ENCODE peak calls at places on chromosomes 5 and 9, in six cellular contexts. U is GM12878, B is keratinocyte, H is HCT116, S is OCI-LY7, R is GM23248. F is an unnamed sample.

GRCh38 chr5:43631182-43631910 is 28.4 kb downstream of the NNT start:
- DNase-seq in B (peak; percentile 4), R (peak; percentile 91), U (peak; percentile 33), H (peak; percentile 69), S (peak; percentile 78), F (peak; percentile 82)

GRCh38 chr9:1871486-1872181 is 143.5 kb upstream of the SMARCA2 start:
- DNase-seq in B (no peak), H (no peak), R (peak; percentile 31), S (no peak), U (no peak), F (peak; percentile 40)

GRCh38 chr9:130395810-130396435 is 48.8 kb upstream of the ASS1 start:
- DNase-seq in B (no peak), R (no peak), U (no peak), H (no peak), S (no peak), F (no peak)

GRCh38 chr5:61815343-61815742 is 483.3 kb downstream of the ZSWIM6 start:
- DNase-seq in U (no peak), S (no peak), H (no peak), B (no peak), R (no peak), F (no peak)

GRCh38 chr9:8855046-8855445 is 1055.5 kb upstream of the DMAC1 start:
- DNase-seq in S (no peak), B (no peak), H (no peak), R (no peak), U (no peak), F (peak; percentile 38)

GRCh38 chr5:107663697-107664096 is 7.0 kb downstream of the EFNA5 start:
- DNase-seq in U (no peak), B (no peak), H (no peak), S (no peak), R (no peak), F (no peak)

GRCh38 chr5:66671305-66671704 is 75.1 kb downstream of the MAST4 start:
- DNase-seq in U (no peak), R (no peak), B (no peak), S (no peak), H (no peak), F (no peak)

GRCh38 chr9:123120131-123120530 is 86.7 kb downstream of the GPR21 start:
- DNase-seq in S (no peak), U (no peak), B (no peak), R (no peak), H (no peak), F (no peak)

GRCh38 chr5:62653001-62653863 is 74.6 kb downstream of the LRRC70 start:
- DNase-seq in H (no peak), U (no peak), R (no peak), S (no peak), B (no peak), F (no peak)

GRCh38 chr9:124840300-124840833 is 12.9 kb upstream of the WDR38 start:
- DNase-seq in B (no peak), S (no peak), R (peak; percentile 43), H (peak; percentile 36), U (no peak), F (no peak)

GRCh38 chr9:129415954-129416651 is 204.8 kb downstream of the C9orf50 start:
- DNase-seq in U (no peak), B (no peak), H (no peak), R (no peak), S (no peak), F (no peak)

GRCh38 chr5:138349842-138350635 is 2.4 kb upstream of the KDM3B start:
- DNase-seq in R (peak; percentile 57), U (no peak), H (no peak), B (no peak), S (no peak), F (no peak)

GRCh38 chr9:68925175-68925574 is 88.7 kb downstream of the PRKACG start:
- DNase-seq in U (no peak), S (no peak), H (no peak), R (no peak), B (no peak), F (no peak)

GRCh38 chr5:61534481-61535267 is 202.6 kb downstream of the ZSWIM6 start:
- DNase-seq in H (no peak), S (no peak), R (no peak), U (peak; percentile 64), B (no peak), F (peak; percentile 63)

GRCh38 chr5:142428773-142429473 is 104.1 kb upstream of the SPRY4 start:
- DNase-seq in R (no peak), S (no peak), H (no peak), B (no peak), U (no peak), F (no peak)

GRCh38 chr5:175250426-175250825 is 193.6 kb downstream of the DRD1 start:
- DNase-seq in S (no peak), R (no peak), B (no peak), U (no peak), H (no peak), F (no peak)

GRCh38 chr9:130295945-130296782 is 30.6 kb downstream of the HMCN2 start:
- DNase-seq in U (no peak), R (no peak), H (no peak), B (no peak), S (no peak), F (no peak)

GRCh38 chr5:137320056-137321045 is 178.8 kb downstream of the SPOCK1 start:
- DNase-seq in U (no peak), S (peak; percentile 46), B (no peak), R (peak; percentile 69), H (peak; percentile 21), F (peak; percentile 37)

GRCh38 chr5:93583799-93584530 is 943 bp downstream of the NR2F1 start:
- DNase-seq in H (no peak), R (peak; percentile 81), B (no peak), S (peak; percentile 10), U (no peak), F (peak; percentile 18)

GRCh38 chr5:110840347-110840960 is 101.6 kb downstream of the SLC25A46 start:
- DNase-seq in S (no peak), H (no peak), B (no peak), R (no peak), U (no peak), F (no peak)

GRCh38 chr5:153520952-153521351 is 30.5 kb downstream of the GRIA1 start:
- DNase-seq in H (no peak), R (peak; percentile 40), U (no peak), B (no peak), S (no peak), F (no peak)

GRCh38 chr5:126509339-126509738 is 85.7 kb downstream of the ALDH7A1 start:
- DNase-seq in R (no peak), B (no peak), U (no peak), H (no peak), S (no peak), F (no peak)

GRCh38 chr5:179192891-179193470 is 132.8 kb downstream of the ZNF354C start:
- DNase-seq in B (no peak), H (no peak), R (no peak), S (no peak), U (no peak), F (no peak)

GRCh38 chr5:179190851-179191505 is 130.8 kb downstream of the ZNF354C start:
- DNase-seq in B (no peak), R (no peak), S (no peak), U (no peak), H (no peak), F (no peak)

GRCh38 chr5:179192185-179192890 is 132.2 kb downstream of the ZNF354C start:
- DNase-seq in U (no peak), R (no peak), S (no peak), B (no peak), H (no peak), F (no peak)

GRCh38 chr5:179193746-179194145 is 133.6 kb downstream of the ZNF354C start:
- DNase-seq in U (no peak), R (no peak), S (no peak), H (no peak), B (no peak), F (no peak)

DNA sequence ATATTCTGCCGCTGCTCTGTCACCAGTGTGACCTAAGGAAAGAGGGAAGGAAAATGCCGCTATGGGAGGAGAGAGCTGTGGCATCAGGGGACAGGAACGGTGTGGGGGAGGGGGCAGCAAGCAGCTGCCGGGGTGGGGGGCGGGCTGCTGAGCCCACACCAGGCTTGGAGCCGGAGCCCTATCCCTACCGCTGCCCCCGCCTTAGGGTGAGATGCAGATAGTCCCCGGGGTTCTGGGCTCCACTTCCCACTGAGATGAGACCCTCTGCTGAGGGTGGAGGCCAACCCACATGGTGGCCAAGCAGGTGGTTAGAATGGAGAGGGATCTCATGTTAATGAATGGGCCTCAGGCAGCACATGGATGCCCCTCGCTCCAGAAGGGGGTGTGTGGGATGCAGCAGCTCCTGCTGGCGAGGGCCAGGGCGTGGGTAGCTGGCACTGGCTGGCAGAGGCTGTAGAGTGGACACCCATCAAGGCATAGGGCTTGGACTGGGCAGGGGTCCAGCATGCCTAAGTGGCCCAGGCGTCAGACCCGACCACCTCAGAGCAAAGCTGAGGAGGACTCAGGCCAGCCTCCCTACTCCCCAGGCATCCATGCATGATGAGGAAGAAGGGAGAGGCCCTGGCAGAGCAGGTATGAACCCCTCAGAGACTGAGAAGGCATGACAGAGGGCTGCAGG is 131.5 kb downstream of the ZNF354C start:
- DNase-seq in B (no peak), S (no peak), U (no peak), R (no peak), H (no peak), F (no peak)
- H3K9me3 ChIP-seq in B (peaks cover 15% of the 10 kb centered on the region), S (no peaks in the 10 kb centered on the region), U (peaks cover 2% of the 10 kb centered on the region), R (no peaks in the 10 kb centered on the region), H (no peaks in the 10 kb centered on the region), F (no peaks in the 10 kb centered on the region)

GRCh38 chr5:102625940-102626339 is 127.1 kb upstream of the SLCO6A1 start:
- DNase-seq in B (no peak), H (no peak), R (no peak), S (no peak), U (no peak), F (no peak)
- H4K20me1 ChIP-seq in B (no peaks in the 10 kb centered on the region), H (no peaks in the 10 kb centered on the region), R (no peaks in the 10 kb centered on the region), S (no peaks in the 10 kb centered on the region), U (no peaks in the 10 kb centered on the region), F (no peaks in the 10 kb centered on the region)

DNA sequence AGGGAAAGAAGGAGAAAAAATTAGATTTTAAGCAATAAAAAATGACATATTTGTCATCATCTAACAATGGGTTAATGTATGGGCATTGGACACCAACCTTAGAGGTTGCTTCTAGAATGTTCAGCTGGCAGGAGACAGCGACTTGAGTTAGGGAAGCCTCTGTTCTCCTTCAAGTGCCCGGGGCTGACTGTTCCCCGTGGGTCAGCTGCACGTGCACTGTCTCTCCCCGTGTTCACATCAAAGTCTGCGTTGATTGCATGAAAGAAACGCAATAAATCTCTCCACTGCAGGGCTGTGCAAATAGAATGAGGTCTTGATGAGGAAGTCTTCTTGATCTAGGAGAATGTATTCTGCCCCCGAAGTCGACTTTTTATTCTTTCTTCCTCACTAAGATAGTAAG is at the start of gene GLT6D1:
- DNase-seq in H (no peak), U (no peak), R (no peak), S (no peak), B (no peak), F (no peak)
- H3K9me3 ChIP-seq in H (no peaks in the 10 kb centered on the region), U (no peaks in the 10 kb centered on the region), R (no peaks in the 10 kb centered on the region), S (no peaks in the 10 kb centered on the region), B (peaks cover under 1% of the 10 kb centered on the region), F (no peaks in the 10 kb centered on the region)

GRCh38 chr5:109394806-109395205 is 15.0 kb downstream of the PJA2 start:
- DNase-seq in B (no peak), R (no peak), H (no peak), U (no peak), S (no peak), F (no peak)

GRCh38 chr5:109404428-109404960 is 5.3 kb downstream of the PJA2 start:
- DNase-seq in R (no peak), U (no peak), H (no peak), S (no peak), B (no peak), F (no peak)

GRCh38 chr5:109403469-109403868 is 6.3 kb downstream of the PJA2 start:
- DNase-seq in S (no peak), B (no peak), H (no peak), R (no peak), U (no peak), F (no peak)

GRCh38 chr5:109396965-109397364 is 12.8 kb downstream of the PJA2 start:
- DNase-seq in R (no peak), U (no peak), H (no peak), B (no peak), S (no peak), F (no peak)

GRCh38 chr5:109399092-109399759 is 10.5 kb downstream of the PJA2 start:
- DNase-seq in R (peak; percentile 38), B (no peak), H (no peak), S (no peak), U (no peak), F (no peak)
- H4K20me1 ChIP-seq in R (peaks cover 38% of the 10 kb centered on the region), B (peaks cover 3% of the 10 kb centered on the region), H (no peaks in the 10 kb centered on the region), S (no peaks in the 10 kb centered on the region), U (no peaks in the 10 kb centered on the region), F (no peaks in the 10 kb centered on the region)

F was measured in MM.1S.